ENCODE peak calls at places on chromosomes 3 and 15, in six cellular contexts. S, W, J, F, Z and G are unnamed samples.
A peak's percentile ranks its signal among the peaks of the same experiment; 100 is the strongest.

GRCh38 chr15:100078511-100079220 is 263.1 kb downstream of the ADAMTS17 start:
- DNase-seq in S (no peak), W (no peak), J (no peak), F (no peak), Z (no peak), G (no peak)

GRCh38 chr3:156749244-156749643 is 74.9 kb downstream of the TIPARP start:
- DNase-seq in S (no peak), W (no peak), J (no peak), F (peak; percentile 45), Z (no peak), G (peak; percentile 53)

GRCh38 chr15:45550436-45550835 is 27.9 kb upstream of the SLC30A4 start:
- DNase-seq in S (no peak), W (no peak), J (no peak), F (peak; percentile 71), Z (no peak), G (peak; percentile 43)

GRCh38 chr15:90512281-90512680 is 17.4 kb upstream of the CRTC3 start:
- DNase-seq in S (no peak), W (no peak), J (no peak), F (no peak), Z (no peak), G (no peak)

GRCh38 chr15:36591534-36592411 is 12.3 kb downstream of the CDIN1 start:
- DNase-seq in S (no peak), W (peak; percentile 31), J (no peak), F (peak; percentile 66), Z (no peak), G (peak; percentile 19)

GRCh38 chr3:25474000-25474399 is 45.9 kb downstream of the RARB start:
- DNase-seq in S (no peak), W (no peak), J (peak; percentile 44), F (no peak), Z (no peak), G (no peak)

GRCh38 chr3:147409143-147410121 is at the start of gene ZIC1:
- DNase-seq in S (no peak), W (peak; percentile 86), J (no peak), F (peak; percentile 96), Z (no peak), G (no peak)

GRCh38 chr3:37492977-37493471 is 318.6 kb upstream of the LRRFIP2 start:
- DNase-seq in S (no peak), W (peak; percentile 51), J (peak; percentile 4), F (peak; percentile 80), Z (no peak), G (peak; percentile 52)

GRCh38 chr3:45684327-45684892 is 4.8 kb upstream of the SACM1L start:
- DNase-seq in S (no peak), W (no peak), J (no peak), F (no peak), Z (no peak), G (no peak)

GRCh38 chr3:27632431-27633223 is 89.5 kb downstream of the EOMES start:
- DNase-seq in S (peak; percentile 44), W (peak; percentile 41), J (peak; percentile 66), F (peak; percentile 83), Z (peak; percentile 66), G (peak; percentile 59)

GRCh38 chr15:67564590-67565345 is 22.3 kb downstream of the MAP2K5 start:
- DNase-seq in S (no peak), W (no peak), J (no peak), F (no peak), Z (no peak), G (no peak)

GRCh38 chr15:47988564-47988963 is 132.2 kb upstream of the SLC24A5 start:
- DNase-seq in S (no peak), W (no peak), J (no peak), F (no peak), Z (no peak), G (no peak)

GRCh38 chr15:49693491-49693890 is 72.6 kb downstream of the DTWD1 start:
- DNase-seq in S (no peak), W (no peak), J (no peak), F (peak; percentile 28), Z (no peak), G (peak; percentile 82)

GRCh38 chr15:27820232-27820631 is 278.9 kb downstream of the OCA2 start:
- DNase-seq in S (no peak), W (no peak), J (no peak), F (peak; percentile 46), Z (no peak), G (no peak)

GRCh38 chr3:30102372-30102771 is 504.0 kb upstream of the TGFBR2 start:
- DNase-seq in S (no peak), W (no peak), J (no peak), F (no peak), Z (no peak), G (no peak)

GRCh38 chr15:22979699-22980188 is 424 bp downstream of the CYFIP1 start:
- DNase-seq in S (no peak), W (no peak), J (peak; percentile 56), F (peak; percentile 65), Z (no peak), G (peak; percentile 69)

GRCh38 chr3:66023728-66024390 is 14.9 kb downstream of the MAGI1 start:
- DNase-seq in S (no peak), W (no peak), J (no peak), F (no peak), Z (no peak), G (no peak)

GRCh38 chr15:82263350-82263749 is 732 bp downstream of the SAXO2 start:
- DNase-seq in S (no peak), W (no peak), J (no peak), F (peak; percentile 7), Z (no peak), G (peak; percentile 7)

GRCh38 chr3:21621396-21621695 is 129.7 kb downstream of the ZNF385D start:
- DNase-seq in S (no peak), W (no peak), J (no peak), F (peak; percentile 64), Z (no peak), G (peak; percentile 43)

GRCh38 chr3:37952564-37952963 is 38.0 kb upstream of the VILL start:
- DNase-seq in S (no peak), W (peak; percentile 50), J (no peak), F (no peak), Z (no peak), G (no peak)

GRCh38 chr3:180036678-180037455 is at the start of gene PEX5L:
- DNase-seq in S (no peak), W (peak; percentile 16), J (peak; percentile 42), F (peak; percentile 66), Z (peak; percentile 57), G (peak; percentile 57)

GRCh38 chr3:169623971-169624370 is 39.5 kb downstream of the MECOM start:
- DNase-seq in S (no peak), W (no peak), J (no peak), F (no peak), Z (no peak), G (no peak)

GRCh38 chr3:43505351-43505750 is 116.5 kb downstream of the ANO10 start:
- DNase-seq in S (no peak), W (no peak), J (no peak), F (peak; percentile 82), Z (no peak), G (no peak)

GRCh38 chr15:69855172-69855562 is 242.6 kb downstream of the TLE3 start:
- DNase-seq in S (no peak), W (no peak), J (no peak), F (no peak), Z (no peak), G (no peak)

GRCh38 chr3:132394334-132394733 is 23.0 kb upstream of the DNAJC13 start:
- DNase-seq in S (no peak), W (no peak), J (peak; percentile 42), F (peak; percentile 34), Z (no peak), G (peak; percentile 62)

GRCh38 chr15:81301815-81302399 is 22.0 kb downstream of the STARD5 start:
- DNase-seq in S (no peak), W (no peak), J (no peak), F (no peak), Z (peak; percentile 75), G (no peak)

GRCh38 chr3:55591893-55592292 is 104.8 kb upstream of the WNT5A start:
- DNase-seq in S (no peak), W (no peak), J (no peak), F (peak; percentile 59), Z (no peak), G (peak; percentile 8)

GRCh38 chr3:71054312-71054711 is 529.2 kb downstream of the FOXP1 start:
- DNase-seq in S (no peak), W (no peak), J (no peak), F (no peak), Z (no peak), G (no peak)

GRCh38 chr3:71051893-71052687 is 531.4 kb downstream of the FOXP1 start:
- DNase-seq in S (no peak), W (peak; percentile 64), J (peak; percentile 57), F (peak; percentile 54), Z (no peak), G (peak; percentile 73)

GRCh38 chr3:71055602-71056001 is 527.9 kb downstream of the FOXP1 start:
- DNase-seq in S (no peak), W (peak; percentile 16), J (peak; percentile 91), F (peak; percentile 28), Z (no peak), G (peak; percentile 79)

GRCh38 chr3:71052725-71053124 is 530.8 kb downstream of the FOXP1 start:
- DNase-seq in S (no peak), W (no peak), J (no peak), F (peak; percentile 19), Z (no peak), G (peak; percentile 29)

GRCh38 chr3:71053495-71053894 is 530.0 kb downstream of the FOXP1 start:
- DNase-seq in S (no peak), W (no peak), J (no peak), F (no peak), Z (no peak), G (no peak)
- H3K4me1 ChIP-seq in S (peaks cover 95% of the 10 kb centered on the region), W (peaks cover 75% of the 10 kb centered on the region), J (peaks cover 100% of the 10 kb centered on the region), F (peaks cover 50% of the 10 kb centered on the region), Z (peaks cover 100% of the 10 kb centered on the region), G (peaks cover 58% of the 10 kb centered on the region)

GRCh38 chr3:127100459-127101410 is 92.2 kb upstream of the PRR23E start:
- DNase-seq in S (no peak), W (no peak), J (no peak), F (no peak), Z (no peak), G (no peak)
- H3K4me1 ChIP-seq in S (no peaks in the 10 kb centered on the region), W (no peaks in the 10 kb centered on the region), J (no peaks in the 10 kb centered on the region), F (no peaks in the 10 kb centered on the region), Z (no peaks in the 10 kb centered on the region), G (no peaks in the 10 kb centered on the region)

DNA sequence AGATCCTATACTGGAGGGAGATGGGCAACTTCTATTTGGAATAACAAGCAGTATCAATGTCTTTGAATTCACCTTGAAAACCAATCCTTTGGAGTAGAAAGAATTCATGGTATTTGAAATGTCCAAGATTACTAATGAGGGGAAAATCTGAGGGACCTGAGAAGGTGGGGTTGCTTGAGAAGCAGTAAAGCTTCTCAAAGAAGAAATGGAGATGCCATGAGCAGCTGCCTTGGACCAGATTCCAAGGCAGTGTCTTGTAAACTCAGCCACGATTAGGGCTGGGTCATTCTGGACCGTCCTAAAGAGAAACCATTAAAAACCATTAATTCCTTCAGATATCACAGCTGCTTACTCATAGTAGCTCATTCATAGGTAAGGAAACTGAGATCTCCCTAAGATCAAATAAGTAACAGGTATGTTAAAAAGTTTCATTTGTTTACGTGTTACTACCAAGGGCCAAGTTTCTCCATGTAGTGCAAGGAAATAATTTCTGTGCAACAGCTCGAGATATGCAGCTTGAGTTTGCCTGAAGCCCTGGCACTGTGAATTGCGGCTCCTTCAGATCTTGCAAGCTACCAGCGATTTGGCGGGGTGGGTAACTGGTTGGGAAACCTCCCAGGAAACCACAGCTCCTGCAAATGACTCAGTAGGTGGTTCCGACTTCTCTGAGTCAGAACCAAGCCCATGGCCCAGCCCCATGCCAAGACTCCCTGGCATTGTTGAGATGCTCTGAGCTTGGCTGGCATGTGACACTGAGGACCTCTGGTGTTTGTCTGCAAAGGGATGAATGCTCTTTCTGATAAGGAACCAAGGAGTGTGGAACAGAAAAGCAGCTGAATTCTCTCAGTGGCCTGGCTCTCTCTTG is 296.8 kb downstream of the RORA start:
- DNase-seq in S (peak; percentile 34), W (no peak), J (no peak), F (peak; percentile 96), Z (no peak), G (peak; percentile 49)
- H3K4me1 ChIP-seq in S (peaks cover 8% of the 10 kb centered on the region), W (no peaks in the 10 kb centered on the region), J (no peaks in the 10 kb centered on the region), F (peaks cover 19% of the 10 kb centered on the region), Z (no peaks in the 10 kb centered on the region), G (peaks cover 22% of the 10 kb centered on the region)

GRCh38 chr3:10337323-10338163 is 16.6 kb upstream of the SEC13 start:
- DNase-seq in S (no peak), W (no peak), J (no peak), F (no peak), Z (no peak), G (no peak)
- H3K4me1 ChIP-seq in S (peaks cover 8% of the 10 kb centered on the region), W (no peaks in the 10 kb centered on the region), J (no peaks in the 10 kb centered on the region), F (no peaks in the 10 kb centered on the region), Z (no peaks in the 10 kb centered on the region), G (no peaks in the 10 kb centered on the region)